ENCODE peak calls at places on chromosome 1, in ten cellular contexts. One of them, this sample, is unnamed.

GRCh38 chr1:245095903-245096302 is 58.9 kb upstream of the KIF26B start:
- DNase-seq in colonic mucosa: no peak
- DNase-seq in MM.1S: no peak
- DNase-seq in GM23338: no peak
- DNase-seq in left lung: no peak
- DNase-seq in lower lobe of right lung: no peak
- DNase-seq in H1: no peak
- DNase-seq in tibial artery: no peak
- DNase-seq in stomach: no peak
- DNase-seq in HCT116: no peak
- DNase-seq in this sample: no peak

GRCh38 chr1:4506591-4506990 is 147.8 kb upstream of the AJAP1 start:
- DNase-seq in lower lobe of right lung: no peak
- DNase-seq in H1: no peak
- DNase-seq in tibial artery: no peak
- DNase-seq in stomach: no peak
- DNase-seq in MM.1S: no peak
- DNase-seq in left lung: no peak
- DNase-seq in HCT116: no peak
- DNase-seq in colonic mucosa: no peak
- DNase-seq in GM23338: no peak
- DNase-seq in this sample: no peak

GRCh38 chr1:99265124-99265523 is 832 bp downstream of the PLPPR4 start:
- DNase-seq in GM23338: no peak
- DNase-seq in tibial artery: no peak
- DNase-seq in lower lobe of right lung: no peak
- DNase-seq in stomach: no peak
- DNase-seq in left lung: no peak
- DNase-seq in HCT116: no peak
- DNase-seq in colonic mucosa: no peak
- DNase-seq in MM.1S: no peak
- DNase-seq in H1: no peak
- DNase-seq in this sample: no peak

GRCh38 chr1:16145030-16145987 is 10.6 kb downstream of the EPHA2 start:
- DNase-seq in MM.1S: no peak
- DNase-seq in HCT116: peak; percentile 89
- DNase-seq in lower lobe of right lung: peak; percentile 94
- DNase-seq in stomach: peak; percentile 94
- DNase-seq in H1: no peak
- DNase-seq in GM23338: peak; percentile 68
- DNase-seq in left lung: peak; percentile 87
- DNase-seq in tibial artery: peak; percentile 75
- DNase-seq in colonic mucosa: peak; percentile 88
- DNase-seq in this sample: peak; percentile 35

GRCh38 chr1:232038704-232039103 is 412.1 kb downstream of the DISC1 start:
- DNase-seq in colonic mucosa: no peak
- DNase-seq in HCT116: no peak
- DNase-seq in stomach: no peak
- DNase-seq in tibial artery: no peak
- DNase-seq in left lung: no peak
- DNase-seq in GM23338: no peak
- DNase-seq in H1: no peak
- DNase-seq in MM.1S: no peak
- DNase-seq in lower lobe of right lung: no peak
- DNase-seq in this sample: no peak

GRCh38 chr1:173002891-173003582 is 47.7 kb downstream of the TNFSF18 start:
- DNase-seq in MM.1S: no peak
- DNase-seq in tibial artery: peak; percentile 32
- DNase-seq in stomach: no peak
- DNase-seq in left lung: no peak
- DNase-seq in colonic mucosa: no peak
- DNase-seq in GM23338: no peak
- DNase-seq in HCT116: no peak
- DNase-seq in lower lobe of right lung: no peak
- DNase-seq in H1: no peak
- DNase-seq in this sample: no peak

GRCh38 chr1:56788588-56788987 is 30.6 kb downstream of the FYB2 start:
- DNase-seq in colonic mucosa: peak; percentile 75
- DNase-seq in tibial artery: no peak
- DNase-seq in MM.1S: no peak
- DNase-seq in lower lobe of right lung: peak; percentile 46
- DNase-seq in stomach: peak; percentile 78
- DNase-seq in H1: no peak
- DNase-seq in left lung: peak; percentile 39
- DNase-seq in HCT116: no peak
- DNase-seq in GM23338: no peak
- DNase-seq in this sample: no peak

GRCh38 chr1:40001456-40001855 is 39.1 kb upstream of the CAP1 start:
- DNase-seq in H1: no peak
- DNase-seq in stomach: no peak
- DNase-seq in colonic mucosa: no peak
- DNase-seq in tibial artery: no peak
- DNase-seq in lower lobe of right lung: no peak
- DNase-seq in GM23338: no peak
- DNase-seq in left lung: no peak
- DNase-seq in HCT116: no peak
- DNase-seq in MM.1S: no peak
- DNase-seq in this sample: no peak

GRCh38 chr1:241531195-241532172 is 694 bp upstream of the KMO start:
- DNase-seq in H1: no peak
- DNase-seq in HCT116: peak; percentile 63
- DNase-seq in left lung: no peak
- DNase-seq in tibial artery: no peak
- DNase-seq in MM.1S: peak; percentile 90
- DNase-seq in colonic mucosa: no peak
- DNase-seq in GM23338: peak; percentile 78
- DNase-seq in lower lobe of right lung: no peak
- DNase-seq in stomach: no peak
- DNase-seq in this sample: no peak

GRCh38 chr1:156104861-156105546 is 9.5 kb upstream of the LMNA start:
- DNase-seq in left lung: no peak
- DNase-seq in HCT116: no peak
- DNase-seq in GM23338: peak; percentile 90
- DNase-seq in colonic mucosa: peak; percentile 44
- DNase-seq in stomach: no peak
- DNase-seq in lower lobe of right lung: no peak
- DNase-seq in tibial artery: no peak
- DNase-seq in MM.1S: no peak
- DNase-seq in H1: no peak
- DNase-seq in this sample: no peak

GRCh38 chr1:35369922-35370671 is 101.6 kb downstream of the ZMYM4 start:
- DNase-seq in lower lobe of right lung: no peak
- DNase-seq in left lung: no peak
- DNase-seq in stomach: peak; percentile 57
- DNase-seq in colonic mucosa: peak; percentile 32
- DNase-seq in H1: no peak
- DNase-seq in GM23338: peak; percentile 21
- DNase-seq in HCT116: no peak
- DNase-seq in tibial artery: peak; percentile 41
- DNase-seq in MM.1S: no peak
- DNase-seq in this sample: no peak

GRCh38 chr1:159009704-159010361 is at the start of gene IFI16:
- DNase-seq in stomach: no peak
- DNase-seq in lower lobe of right lung: no peak
- DNase-seq in GM23338: no peak
- DNase-seq in H1: no peak
- DNase-seq in left lung: no peak
- DNase-seq in HCT116: no peak
- DNase-seq in tibial artery: peak; percentile 62
- DNase-seq in colonic mucosa: peak; percentile 68
- DNase-seq in MM.1S: peak; percentile 93
- DNase-seq in this sample: no peak
- H3K4me3 ChIP-seq in stomach: peak within 1 kb of the TSS; percentile 53
- H3K4me3 ChIP-seq in lower lobe of right lung: peak within 1 kb of the TSS; percentile 69
- H3K4me3 ChIP-seq in GM23338: no peak within 1 kb of the TSS
- H3K4me3 ChIP-seq in H1: no peak within 1 kb of the TSS
- H3K4me3 ChIP-seq in left lung: peak within 1 kb of the TSS; percentile 35
- H3K4me3 ChIP-seq in HCT116: no peak within 1 kb of the TSS
- H3K4me3 ChIP-seq in tibial artery: peak within 1 kb of the TSS; percentile 54
- H3K4me3 ChIP-seq in colonic mucosa: peak within 1 kb of the TSS; percentile 32
- H3K4me3 ChIP-seq in MM.1S: peak within 1 kb of the TSS; percentile 74
- H3K4me3 ChIP-seq in this sample: peak within 1 kb of the TSS; percentile 66

DNA sequence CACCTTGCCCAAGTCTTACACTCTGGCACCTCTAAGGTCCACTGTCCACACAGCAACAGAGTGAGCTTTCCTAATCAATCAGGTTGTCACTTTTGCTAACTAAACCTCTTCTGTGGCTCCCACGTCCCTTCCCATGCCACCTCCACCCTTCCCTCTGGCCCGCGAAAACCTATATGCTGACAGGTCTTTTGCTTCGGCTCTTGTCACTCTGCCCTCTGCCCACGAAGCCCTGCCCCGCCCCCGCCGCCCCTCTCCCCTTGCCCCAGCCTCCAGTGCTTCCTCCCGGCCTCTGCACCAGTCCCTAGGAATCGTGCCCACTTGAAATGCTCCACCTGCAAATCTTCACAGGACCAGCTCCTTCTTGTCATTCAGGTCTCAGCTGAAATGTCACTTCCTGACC is 8.1 kb downstream of the TP53BP2 start:
- DNase-seq in HCT116: no peak
- DNase-seq in tibial artery: no peak
- DNase-seq in H1: no peak
- DNase-seq in lower lobe of right lung: no peak
- DNase-seq in MM.1S: no peak
- DNase-seq in left lung: no peak
- DNase-seq in GM23338: no peak
- DNase-seq in colonic mucosa: no peak
- DNase-seq in stomach: no peak
- DNase-seq in this sample: no peak
- TF ChIP-seq CTCF in HCT116: no peak
- TF ChIP-seq CTCF in tibial artery: no peak
- TF ChIP-seq CTCF in H1: no peak
- TF ChIP-seq CTCF in lower lobe of right lung: no peak
- TF ChIP-seq CTCF in MM.1S: no peak
- TF ChIP-seq CTCF in left lung: no peak
- TF ChIP-seq CTCF in GM23338: no peak
- TF ChIP-seq CTCF in colonic mucosa: no peak
- TF ChIP-seq CTCF in stomach: no peak
- TF ChIP-seq CTCF in this sample: no peak

DNA sequence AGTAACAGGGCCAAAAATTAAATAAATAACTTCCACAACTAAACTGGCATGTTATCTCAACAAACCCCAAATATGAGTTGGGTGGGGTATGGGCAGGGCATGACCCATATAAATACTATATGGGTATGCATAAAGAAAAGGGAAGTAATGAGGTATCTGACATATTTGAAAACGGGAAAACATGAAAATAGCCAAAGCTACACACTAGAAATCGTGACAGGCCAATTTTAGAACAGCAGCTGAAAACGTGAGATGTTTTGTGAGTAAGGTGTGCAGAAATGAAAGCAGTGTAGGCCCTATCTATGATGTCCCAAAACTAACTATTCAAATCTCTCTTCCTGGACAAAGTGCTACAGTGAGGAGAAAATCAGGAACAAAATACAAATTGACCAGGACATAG is 537.9 kb upstream of the NR5A2 start:
- DNase-seq in colonic mucosa: no peak
- DNase-seq in GM23338: no peak
- DNase-seq in H1: no peak
- DNase-seq in left lung: no peak
- DNase-seq in MM.1S: peak; percentile 47
- DNase-seq in HCT116: no peak
- DNase-seq in stomach: no peak
- DNase-seq in lower lobe of right lung: no peak
- DNase-seq in tibial artery: no peak
- DNase-seq in this sample: no peak
- H3K4me1 ChIP-seq in colonic mucosa: no peaks in the 10 kb centered on the region
- H3K4me1 ChIP-seq in GM23338: peaks cover 4% of the 10 kb centered on the region
- H3K4me1 ChIP-seq in H1: no peaks in the 10 kb centered on the region
- H3K4me1 ChIP-seq in left lung: no peaks in the 10 kb centered on the region
- H3K4me1 ChIP-seq in MM.1S: peaks cover 23% of the 10 kb centered on the region
- H3K4me1 ChIP-seq in HCT116: peaks cover 13% of the 10 kb centered on the region
- H3K4me1 ChIP-seq in stomach: no peaks in the 10 kb centered on the region
- H3K4me1 ChIP-seq in lower lobe of right lung: no peaks in the 10 kb centered on the region
- H3K4me1 ChIP-seq in tibial artery: no peaks in the 10 kb centered on the region
- H3K4me1 ChIP-seq in this sample: no peaks in the 10 kb centered on the region

GRCh38 chr1:33045246-33045645 is 8.6 kb upstream of the AK2 start:
- DNase-seq in MM.1S: peak; percentile 18
- DNase-seq in GM23338: peak; percentile 24
- DNase-seq in left lung: no peak
- DNase-seq in lower lobe of right lung: no peak
- DNase-seq in stomach: peak; percentile 50
- DNase-seq in colonic mucosa: peak; percentile 76
- DNase-seq in tibial artery: no peak
- DNase-seq in H1: no peak
- DNase-seq in HCT116: no peak
- DNase-seq in this sample: no peak

GRCh38 chr1:33045814-33046213 is 9.1 kb upstream of the AK2 start:
- DNase-seq in tibial artery: no peak
- DNase-seq in colonic mucosa: no peak
- DNase-seq in left lung: no peak
- DNase-seq in GM23338: no peak
- DNase-seq in MM.1S: no peak
- DNase-seq in HCT116: no peak
- DNase-seq in H1: no peak
- DNase-seq in stomach: no peak
- DNase-seq in lower lobe of right lung: no peak
- DNase-seq in this sample: no peak

GRCh38 chr1:33042836-33043235 is 6.2 kb upstream of the AK2 start:
- DNase-seq in tibial artery: no peak
- DNase-seq in lower lobe of right lung: no peak
- DNase-seq in HCT116: no peak
- DNase-seq in MM.1S: no peak
- DNase-seq in H1: no peak
- DNase-seq in colonic mucosa: no peak
- DNase-seq in GM23338: no peak
- DNase-seq in left lung: no peak
- DNase-seq in stomach: no peak
- DNase-seq in this sample: no peak

GRCh38 chr1:33041026-33041425 is 4.3 kb upstream of the AK2 start:
- DNase-seq in left lung: no peak
- DNase-seq in H1: no peak
- DNase-seq in MM.1S: no peak
- DNase-seq in lower lobe of right lung: no peak
- DNase-seq in tibial artery: no peak
- DNase-seq in stomach: no peak
- DNase-seq in HCT116: no peak
- DNase-seq in colonic mucosa: no peak
- DNase-seq in GM23338: no peak
- DNase-seq in this sample: no peak

DNA sequence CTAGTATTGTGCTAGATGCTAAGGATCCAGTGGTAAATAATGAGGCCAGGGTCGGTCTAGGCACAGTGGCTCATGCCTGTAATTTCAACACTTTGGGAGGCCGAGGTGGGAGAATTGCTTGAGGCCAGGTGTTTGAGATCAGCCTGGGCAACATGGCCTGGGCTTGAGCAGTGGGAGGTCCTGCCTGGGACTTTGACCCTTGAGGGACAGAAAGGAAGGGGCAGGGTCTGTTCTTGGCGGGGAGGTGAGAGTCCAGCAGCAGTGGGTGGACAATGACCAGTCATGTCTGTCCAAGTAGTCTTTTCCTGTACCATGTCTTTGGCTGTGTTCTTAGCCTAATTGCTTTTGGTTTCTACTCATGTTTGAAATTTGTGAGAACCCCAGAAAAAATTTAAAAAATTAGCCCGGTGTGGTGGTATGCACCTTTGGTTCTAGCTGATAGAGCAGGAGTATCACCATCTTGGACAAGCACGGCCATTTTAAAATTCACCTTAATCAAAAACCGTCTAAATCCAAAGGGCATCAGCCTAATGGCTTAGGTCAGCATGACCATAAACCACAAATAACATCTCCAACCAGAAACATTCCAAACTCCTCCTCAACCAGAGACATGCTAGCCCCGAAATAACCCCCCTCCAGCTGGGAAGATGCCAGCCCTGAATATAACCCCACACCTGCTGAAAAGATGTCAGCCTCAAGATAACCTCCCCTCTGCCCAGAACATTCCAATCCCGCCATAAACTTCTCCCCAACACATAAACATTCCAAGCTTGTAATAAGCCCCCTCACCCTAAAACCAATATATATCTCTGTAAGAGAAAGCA is 6.8 kb upstream of the AK2 start:
- DNase-seq in lower lobe of right lung: no peak
- DNase-seq in stomach: no peak
- DNase-seq in tibial artery: no peak
- DNase-seq in HCT116: no peak
- DNase-seq in colonic mucosa: no peak
- DNase-seq in left lung: no peak
- DNase-seq in GM23338: no peak
- DNase-seq in MM.1S: no peak
- DNase-seq in H1: no peak
- DNase-seq in this sample: no peak
- H3K4me3 ChIP-seq in lower lobe of right lung: no peak overlapping the region
- H3K4me3 ChIP-seq in stomach: no peak overlapping the region
- H3K4me3 ChIP-seq in tibial artery: no peak overlapping the region
- H3K4me3 ChIP-seq in HCT116: no peak overlapping the region
- H3K4me3 ChIP-seq in colonic mucosa: no peak overlapping the region
- H3K4me3 ChIP-seq in left lung: no peak overlapping the region
- H3K4me3 ChIP-seq in GM23338: no peak overlapping the region
- H3K4me3 ChIP-seq in MM.1S: no peak overlapping the region
- H3K4me3 ChIP-seq in H1: no peak overlapping the region
- H3K4me3 ChIP-seq in this sample: no peak overlapping the region